ENCODE peak calls at places on chromosomes 1 and 21, in five cellular contexts. I is NCI-H69; N is NCI-H1694; K is NCI-H2081; F is activated CD8-positive, alpha-beta memory T cell treated with anti-CD3 and anti-CD28 coated beads for 24 hours. X is an unnamed sample.

GRCh38 chr1:54051936-54052469 is 1.0 kb downstream of the TMEM59 start:
- DNase-seq in F (no peak), K (no peak), N (no peak), I (peak; percentile 65), X (no peak)

GRCh38 chr1:68120136-68120791 is 69.8 kb upstream of the DIRAS3 start:
- DNase-seq in I (peak; percentile 56), K (peak; percentile 45), N (peak; percentile 73), F (no peak), X (peak; percentile 63)

GRCh38 chr1:48182441-48182840 is 40.1 kb upstream of the SLC5A9 start:
- DNase-seq in I (peak; percentile 69), N (peak; percentile 24), K (no peak), F (no peak), X (no peak)

GRCh38 chr1:54973205-54973921 is 7.1 kb upstream of the TMEM61 start:
- DNase-seq in K (peak; percentile 9), F (no peak), I (peak; percentile 85), N (peak; percentile 26), X (no peak)

GRCh38 chr1:42340898-42341297 is 5.9 kb upstream of the FOXJ3 start:
- DNase-seq in F (no peak), N (no peak), K (peak; percentile 76), I (peak; percentile 87), X (no peak)

GRCh38 chr1:60573726-60574409 is 500.3 kb upstream of the C1orf87 start:
- DNase-seq in I (peak; percentile 50), N (no peak), K (no peak), F (no peak), X (no peak)

GRCh38 chr1:209791920-209792319 is 7.6 kb upstream of the C1orf74 start:
- DNase-seq in N (no peak), F (no peak), I (no peak), K (no peak), X (no peak)

GRCh38 chr21:42671778-42672593 is 18.6 kb downstream of the PDE9A start:
- DNase-seq in K (peak; percentile 20), I (peak; percentile 85), F (no peak), N (no peak), X (no peak)

GRCh38 chr1:5423109-5423508 is 569.1 kb downstream of the NPHP4 start:
- DNase-seq in N (no peak), K (no peak), F (peak; percentile 71), I (peak; percentile 73), X (no peak)

GRCh38 chr1:35660581-35661473 is 19.5 kb upstream of the PSMB2 start:
- DNase-seq in I (no peak), K (no peak), N (no peak), F (no peak), X (no peak)

GRCh38 chr1:197557302-197557701 is 218.0 kb downstream of the DENND1B start:
- DNase-seq in N (no peak), F (no peak), I (peak; percentile 73), K (no peak), X (no peak)

GRCh38 chr1:226429051-226429461 is 21.2 kb upstream of the PARP1 start:
- DNase-seq in K (peak; percentile 27), I (peak; percentile 96), N (no peak), F (peak; percentile 67), X (no peak)

GRCh38 chr1:230808268-230808872 is 60.0 kb downstream of the C1orf198 start:
- DNase-seq in K (no peak), I (no peak), F (peak; percentile 15), N (no peak), X (no peak)

GRCh38 chr1:153192697-153193096 is 10.5 kb upstream of the LELP1 start:
- DNase-seq in I (peak; percentile 50), K (peak; percentile 43), F (no peak), N (peak; percentile 2), X (no peak)

GRCh38 chr1:24558455-24558854 is 2.6 kb downstream of the NCMAP start:
- DNase-seq in F (no peak), I (no peak), K (no peak), N (no peak), X (no peak)

GRCh38 chr1:214280386-214281029 is 451 bp upstream of the SMYD2 start:
- DNase-seq in N (no peak), F (peak; percentile 63), I (peak; percentile 80), K (peak; percentile 7), X (no peak)

GRCh38 chr1:156366378-156366777 is 2.6 kb upstream of the RHBG start:
- DNase-seq in F (no peak), I (no peak), N (no peak), K (no peak), X (no peak)

GRCh38 chr1:236622407-236622806 is 18.1 kb upstream of the HEATR1 start:
- DNase-seq in F (no peak), N (no peak), K (no peak), I (no peak), X (no peak)

GRCh38 chr21:33374080-33374873 is 28.9 kb upstream of the IFNGR2 start:
- DNase-seq in F (no peak), K (no peak), I (peak; percentile 63), N (peak; percentile 38), X (no peak)

GRCh38 chr1:27666791-27667254 is 5.2 kb downstream of the IFI6 start:
- DNase-seq in F (no peak), N (no peak), I (no peak), K (no peak), X (no peak)

GRCh38 chr1:23838401-23838866 is 13.2 kb upstream of the HMGCL start:
- DNase-seq in I (peak; percentile 67), N (no peak), K (peak; percentile 55), F (peak; percentile 90), X (no peak)

GRCh38 chr1:76867342-76868130 is at the start of gene ST6GALNAC5:
- DNase-seq in I (peak; percentile 79), F (peak; percentile 61), K (no peak), N (peak; percentile 75), X (no peak)

GRCh38 chr1:240998024-240998423 is 359.0 kb downstream of the RGS7 start:
- DNase-seq in K (no peak), N (no peak), F (no peak), I (no peak), X (no peak)

GRCh38 chr1:69568435-69569280 is 936 bp downstream of the LRRC7 start:
- DNase-seq in I (peak; percentile 56), K (peak; percentile 37), N (no peak), F (no peak), X (no peak)